ENCODE peak calls at places on chromosomes 11 and 22, in nine cellular contexts. S, Z, X, V, C, N, K, P and F are unnamed samples.
A peak's percentile ranks its signal among the peaks of the same experiment; 100 is the strongest.

GRCh38 chr11:79694368-79694767 is 253.5 kb upstream of the TENM4 start:
- DNase-seq in S (no peak), N (no peak), K (no peak), V (no peak), C (no peak), X (no peak), P (no peak), Z (no peak), F (no peak)

GRCh38 chr11:106986261-106986660 is 32.0 kb downstream of the GUCY1A2 start:
- DNase-seq in K (no peak), Z (no peak), V (no peak), P (no peak), C (no peak), X (no peak), S (peak; percentile 73), N (no peak), F (no peak)

GRCh38 chr22:28112548-28113043 is 193.5 kb upstream of the PITPNB start:
- DNase-seq in C (no peak), P (no peak), Z (no peak), K (no peak), X (peak; percentile 16), S (peak; percentile 20), V (no peak), N (no peak), F (no peak)

GRCh38 chr11:75869661-75870455 is 54.8 kb downstream of the UVRAG start:
- DNase-seq in Z (no peak), P (no peak), S (no peak), K (no peak), X (no peak), V (no peak), C (no peak), N (no peak), F (no peak)

GRCh38 chr11:36376888-36377758 is 81.0 kb downstream of the PRR5L start:
- DNase-seq in V (peak; percentile 83), N (peak; percentile 56), P (peak; percentile 58), K (no peak), C (peak; percentile 70), Z (peak; percentile 76), S (no peak), X (peak; percentile 79), F (peak; percentile 66)

GRCh38 chr11:6693342-6694228 is 10.4 kb upstream of the MRPL17 start:
- DNase-seq in C (peak; percentile 82), K (peak; percentile 49), V (no peak), Z (no peak), P (no peak), X (no peak), S (peak; percentile 68), N (no peak), F (no peak)

GRCh38 chr22:19705181-19705934 is 8.9 kb upstream of the SEPTIN5 start:
- DNase-seq in C (no peak), N (no peak), S (no peak), Z (peak; percentile 91), V (no peak), K (no peak), P (no peak), X (no peak), F (no peak)

GRCh38 chr22:25680949-25681348 is 61.0 kb upstream of the MYO18B start:
- DNase-seq in S (no peak), X (no peak), C (no peak), P (no peak), K (no peak), V (no peak), N (no peak), Z (no peak), F (no peak)

GRCh38 chr11:5596611-5597201 is at the start of gene TRIM6:
- DNase-seq in V (peak; percentile 74), N (peak; percentile 41), K (no peak), S (no peak), Z (peak; percentile 66), P (peak; percentile 25), X (peak; percentile 47), C (peak; percentile 14), F (peak; percentile 42)

GRCh38 chr11:78708388-78708787 is 133.7 kb upstream of the NARS2 start:
- DNase-seq in N (no peak), V (no peak), S (no peak), P (no peak), K (no peak), X (no peak), C (no peak), Z (no peak), F (no peak)

GRCh38 chr11:9972917-9973504 is 309.1 kb downstream of the SWAP70 start:
- DNase-seq in S (peak; percentile 40), K (no peak), C (peak; percentile 49), V (no peak), X (peak; percentile 25), P (no peak), N (no peak), Z (no peak), F (peak; percentile 79)

GRCh38 chr11:128208329-128209220 is 378.8 kb downstream of the ETS1 start:
- DNase-seq in X (no peak), Z (no peak), N (no peak), S (peak; percentile 87), P (no peak), K (peak; percentile 74), V (no peak), C (peak; percentile 21), F (no peak)

GRCh38 chr11:84261707-84262106 is 975.5 kb upstream of the CCDC90B start:
- DNase-seq in Z (peak; percentile 38), S (no peak), N (peak; percentile 22), K (no peak), V (no peak), C (no peak), P (no peak), X (peak; percentile 24), F (no peak)

GRCh38 chr11:46119352-46120216 is 1.7 kb downstream of the PHF21A start:
- DNase-seq in V (peak; percentile 62), Z (no peak), P (peak; percentile 53), K (peak; percentile 21), S (peak; percentile 25), C (peak; percentile 80), X (peak; percentile 59), N (peak; percentile 59), F (peak; percentile 73)

GRCh38 chr11:119764108-119764874 is 35.3 kb upstream of the NECTIN1 start:
- DNase-seq in S (peak; percentile 48), K (no peak), C (no peak), P (no peak), Z (no peak), X (no peak), V (no peak), N (peak; percentile 72), F (no peak)

GRCh38 chr11:112583246-112583893 is 322.7 kb upstream of the PLET1 start:
- DNase-seq in P (no peak), C (no peak), V (no peak), Z (no peak), N (no peak), K (no peak), X (no peak), S (no peak), F (peak; percentile 48)

GRCh38 chr11:95485115-95485900 is 254.3 kb upstream of the SESN3 start:
- DNase-seq in V (no peak), P (no peak), N (no peak), X (no peak), Z (no peak), K (peak; percentile 59), C (no peak), S (no peak), F (no peak)

DNA sequence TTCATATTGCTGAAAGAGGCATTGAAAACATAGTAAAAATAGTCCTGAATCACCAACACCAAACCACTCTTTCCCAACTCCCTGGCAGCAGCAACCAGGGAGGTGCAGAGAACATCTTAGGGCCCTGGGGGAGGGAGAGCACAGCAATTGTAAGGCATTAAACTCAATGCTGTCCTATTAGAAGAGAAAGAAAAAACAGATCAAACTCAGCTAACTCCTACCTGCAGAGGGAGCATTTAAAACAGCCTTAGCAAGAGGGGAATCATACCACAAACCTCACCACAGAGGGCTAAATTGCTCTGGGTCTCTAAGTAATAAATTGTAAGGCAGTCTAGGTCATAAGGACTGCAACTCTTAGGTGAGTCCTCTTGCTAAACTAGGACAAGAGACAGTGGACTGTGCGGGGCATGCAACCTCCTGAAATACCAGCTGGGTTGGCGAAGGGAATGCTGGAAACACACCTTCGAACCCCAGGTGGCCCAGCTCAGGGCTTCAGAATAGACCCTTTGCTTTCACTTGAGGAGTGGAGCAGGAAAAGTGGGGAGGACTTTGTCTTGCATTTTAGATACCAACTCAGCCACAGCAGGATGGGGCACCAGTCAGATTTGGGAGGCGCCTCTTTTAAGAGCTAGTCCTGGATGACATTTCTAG is 697.1 kb upstream of the FAT3 start:
- DNase-seq in P (no peak), C (no peak), Z (peak; percentile 16), K (no peak), N (no peak), X (no peak), S (no peak), V (no peak), F (no peak)
- TF ChIP-seq CTCF in P (no peak), C (no peak), Z (no peak), K (no peak), N (no peak), X (no peak), S (no peak), V (no peak), F (no peak)

GRCh38 chr22:46390652-46391301 is 55.3 kb downstream of the TRMU start:
- DNase-seq in N (peak; percentile 80), V (peak; percentile 69), S (peak; percentile 34), P (no peak), Z (no peak), C (no peak), X (no peak), K (no peak), F (no peak)
- TF ChIP-seq CTCF in N (peak; percentile 72), V (peak; percentile 57), S (peak; percentile 58), P (no peak), Z (no peak), C (no peak), X (no peak), K (peak; percentile 62), F (no peak)

GRCh38 chr22:33083212-33083611 is 25.0 kb upstream of the SYN3 start:
- DNase-seq in Z (no peak), K (no peak), S (no peak), C (no peak), X (no peak), P (no peak), N (no peak), V (no peak), F (peak; percentile 31)
- TF ChIP-seq CTCF in Z (peak; percentile 21), K (no peak), S (no peak), C (peak; percentile 16), X (no peak), P (peak; percentile 27), N (peak; percentile 33), V (no peak), F (no peak)

GRCh38 chr11:44351898-44352498 is 42.1 kb upstream of the ALX4 start:
- DNase-seq in S (no peak), N (no peak), Z (no peak), V (no peak), P (no peak), K (no peak), X (no peak), C (no peak), F (no peak)
- TF ChIP-seq CTCF in S (no peak), N (no peak), Z (no peak), V (no peak), P (peak; percentile 24), K (no peak), X (peak; percentile 21), C (no peak), F (no peak)